ENCODE peak calls at places on chromosomes 2 and 18, in five cellular contexts. D is adipocyte, Z is dorsolateral prefrontal cortex, P is tibial artery, M is BE2C. H is an unnamed sample. For H3K27me3, the result is how much of the 10 kb centered on the place peaks cover.

GRCh38 chr2:198322275-198322674 is 517.9 kb downstream of the PLCL1 start:
- DNase-seq in D (no peak), Z (no peak), P (no peak), M (peak), H (no peak)

GRCh38 chr2:50143822-50144575 is 887.9 kb downstream of the NRXN1 start:
- DNase-seq in D (peak), Z (peak), P (no peak), M (peak), H (peak)

GRCh38 chr2:24831216-24831615 is 38.0 kb downstream of the CENPO start:
- DNase-seq in D (no peak), Z (no peak), P (peak), M (no peak), H (no peak)

GRCh38 chr2:63698825-63699548 is 110.2 kb downstream of the MDH1 start:
- DNase-seq in D (peak), Z (no peak), P (peak), M (peak), H (peak)

GRCh38 chr2:240558229-240558885 is 569 bp upstream of the ANKMY1 start:
- DNase-seq in D (no peak), Z (no peak), P (no peak), M (no peak), H (no peak)

GRCh38 chr2:9423922-9424272 is 443 bp downstream of the CPSF3 start:
- DNase-seq in D (no peak), Z (no peak), P (no peak), M (no peak), H (peak)

GRCh38 chr2:109371481-109372170 is 242.1 kb downstream of the SEPTIN10 start:
- DNase-seq in D (no peak), Z (no peak), P (no peak), M (no peak), H (no peak)

GRCh38 chr2:160932960-160933359 is 227.3 kb upstream of the TANK start:
- DNase-seq in D (peak), Z (no peak), P (no peak), M (no peak), H (no peak)

GRCh38 chr2:43288417-43289305 is 62.3 kb upstream of the ZFP36L2 start:
- DNase-seq in D (no peak), Z (no peak), P (no peak), M (no peak), H (no peak)

GRCh38 chr2:126399001-126399400 is 257.0 kb upstream of the GYPC start:
- DNase-seq in D (no peak), Z (no peak), P (no peak), M (no peak), H (peak)

GRCh38 chr2:12998701-12999100 is 282.0 kb downstream of the TRIB2 start:
- DNase-seq in D (no peak), Z (no peak), P (no peak), M (no peak), H (no peak)

GRCh38 chr18:13222371-13223281 is 4.1 kb downstream of the LDLRAD4 start:
- DNase-seq in D (no peak), Z (peak), P (peak), M (peak), H (no peak)

GRCh38 chr2:171522057-171522803 is at the start of gene CYBRD1:
- DNase-seq in D (peak), Z (peak), P (peak), M (peak), H (peak)

GRCh38 chr18:6607348-6607747 is 122.2 kb upstream of the ARHGAP28 start:
- DNase-seq in D (no peak), Z (peak), P (no peak), M (no peak), H (no peak)

GRCh38 chr18:55234366-55235093 is 275.3 kb upstream of the CCDC68 start:
- DNase-seq in D (peak), Z (peak), P (peak), M (peak), H (peak)

GRCh38 chr2:231348703-231349373 is 46.7 kb upstream of the B3GNT7 start:
- DNase-seq in D (no peak), Z (no peak), P (peak), M (no peak), H (no peak)

GRCh38 chr2:20217041-20217970 is 7.6 kb downstream of the SDC1 start:
- DNase-seq in D (no peak), Z (no peak), P (no peak), M (no peak), H (no peak)

GRCh38 chr2:102485151-102485769 is 12.2 kb downstream of the SLC9A4 start:
- DNase-seq in D (no peak), Z (no peak), P (no peak), M (no peak), H (no peak)

GRCh38 chr2:120896904-120897303 is 161.2 kb downstream of the GLI2 start:
- DNase-seq in D (no peak), Z (no peak), P (no peak), M (no peak), H (no peak)

GRCh38 chr18:69067048-69067447 is 269.2 kb downstream of the CCDC102B start:
- DNase-seq in D (no peak), Z (no peak), P (no peak), M (no peak), H (no peak)

GRCh38 chr2:233084488-233084887 is 24.3 kb downstream of the INPP5D start:
- DNase-seq in D (no peak), Z (no peak), P (peak), M (no peak), H (no peak)

GRCh38 chr2:105734762-105735538 is 9.8 kb upstream of the NCK2 start:
- DNase-seq in D (peak), Z (no peak), P (no peak), M (no peak), H (no peak)

GRCh38 chr18:74255022-74255658 is 36.6 kb downstream of the CYB5A start:
- DNase-seq in D (no peak), Z (no peak), P (no peak), M (peak), H (no peak)

GRCh38 chr2:141605163-141605562 is 525.7 kb downstream of the LRP1B start:
- DNase-seq in D (no peak), Z (no peak), P (no peak), M (no peak), H (no peak)

GRCh38 chr2:35343135-35343534 is 1012.4 kb upstream of the CRIM1 start:
- DNase-seq in D (no peak), Z (no peak), P (no peak), M (peak), H (no peak)

GRCh38 chr2:55112229-55113016 is 62.2 kb upstream of the RTN4 start:
- DNase-seq in D (peak), Z (peak), P (peak), M (peak), H (peak)

GRCh38 chr2:101305044-101305443 is 3.5 kb downstream of the RNF149 start:
- DNase-seq in D (no peak), Z (no peak), P (no peak), M (no peak), H (no peak)

GRCh38 chr2:239436076-239436475 is 35.3 kb upstream of the HDAC4 start:
- DNase-seq in D (no peak), Z (no peak), P (no peak), M (no peak), H (no peak)

GRCh38 chr2:8445580-8445979 is 236.3 kb upstream of the ID2 start:
- DNase-seq in D (no peak), Z (no peak), P (no peak), M (no peak), H (no peak)

GRCh38 chr2:9975328-9975727 is 23.8 kb downstream of the GRHL1 start:
- DNase-seq in D (no peak), Z (no peak), P (no peak), M (no peak), H (no peak)

GRCh38 chr2:38315707-38316333 is 61.3 kb downstream of the ATL2 start:
- DNase-seq in D (peak), Z (no peak), P (no peak), M (no peak), H (peak)

GRCh38 chr2:138373993-138374408 is 127.6 kb upstream of the SPOPL start:
- DNase-seq in D (peak), Z (no peak), P (no peak), M (peak), H (peak)

GRCh38 chr18:44740000-44740399 is 59.3 kb downstream of the SETBP1 start:
- DNase-seq in D (no peak), Z (no peak), P (no peak), M (no peak), H (no peak)

GRCh38 chr2:197677056-197677455 is 1.7 kb upstream of the RFTN2 start:
- DNase-seq in D (no peak), Z (no peak), P (no peak), M (no peak), H (no peak)

GRCh38 chr2:65450395-65450794 is 18.0 kb upstream of the SPRED2 start:
- DNase-seq in D (no peak), Z (no peak), P (no peak), M (no peak), H (no peak)

GRCh38 chr2:158575051-158575635 is 118.4 kb downstream of the PKP4 start:
- DNase-seq in D (peak), Z (no peak), P (no peak), M (no peak), H (no peak)

GRCh38 chr2:213644926-213645325 is 360.7 kb downstream of the SPAG16 start:
- DNase-seq in D (no peak), Z (no peak), P (no peak), M (no peak), H (no peak)

GRCh38 chr18:77339093-77339492 is 89.4 kb downstream of the GALR1 start:
- DNase-seq in D (no peak), Z (no peak), P (no peak), M (no peak), H (no peak)

GRCh38 chr2:140436956-140437355 is 1656.8 kb upstream of the NXPH2 start:
- DNase-seq in D (no peak), Z (no peak), P (no peak), M (no peak), H (peak)

GRCh38 chr2:2229898-2230817 is 100.9 kb downstream of the MYT1L start:
- DNase-seq in D (no peak), Z (peak), P (no peak), M (peak), H (no peak)

GRCh38 chr2:217067787-217068186 is 207.9 kb upstream of the TNP1 start:
- DNase-seq in D (no peak), Z (no peak), P (no peak), M (no peak), H (no peak)

GRCh38 chr2:217070043-217070430 is 210.2 kb upstream of the TNP1 start:
- DNase-seq in D (no peak), Z (no peak), P (no peak), M (no peak), H (no peak)

GRCh38 chr2:217070611-217071010 is 210.7 kb upstream of the TNP1 start:
- DNase-seq in D (no peak), Z (no peak), P (no peak), M (no peak), H (no peak)

GRCh38 chr2:217068677-217069250 is 208.9 kb upstream of the TNP1 start:
- DNase-seq in D (no peak), Z (no peak), P (no peak), M (no peak), H (no peak)

DNA sequence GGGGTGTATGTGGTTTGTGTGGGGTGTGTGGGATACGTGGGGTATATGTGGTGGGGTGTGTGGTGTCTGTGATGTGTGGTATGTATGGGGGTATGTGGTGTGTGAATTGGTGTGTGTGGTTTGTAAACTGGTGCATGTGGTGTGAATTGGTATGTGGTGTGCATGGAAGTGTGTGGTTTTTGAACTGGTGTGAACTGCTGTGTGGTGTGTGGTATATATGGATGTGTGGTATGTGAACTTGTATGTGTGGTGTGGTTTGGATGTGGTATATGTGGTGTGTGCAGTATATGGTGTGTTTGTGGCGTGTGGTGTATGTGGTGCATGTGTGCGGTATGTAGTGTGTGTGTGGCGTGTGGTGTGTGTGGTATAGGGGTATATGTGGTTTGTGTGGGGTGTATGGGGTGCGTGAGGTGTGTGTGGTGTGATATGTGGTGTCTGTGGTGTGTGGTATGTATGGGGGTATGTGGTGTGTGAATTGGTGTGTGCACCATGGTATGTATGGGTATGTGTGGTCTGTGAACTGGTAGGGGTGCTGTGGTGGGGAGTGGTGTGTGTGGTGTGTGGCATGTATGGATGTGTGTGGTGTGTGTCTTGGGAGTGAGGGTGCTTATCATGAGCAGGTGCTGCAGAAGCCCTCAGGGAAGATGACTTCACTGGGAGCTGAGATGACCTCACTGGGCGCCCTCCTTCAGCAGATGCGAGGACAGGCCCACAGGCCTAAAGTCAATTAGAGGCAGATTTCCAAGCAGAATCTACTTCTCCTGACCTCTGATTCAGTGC is 209.6 kb upstream of the TNP1 start:
- DNase-seq in D (no peak), Z (no peak), P (no peak), M (peak), H (no peak)
- H3K27me3 ChIP-seq in D (under half), Z (under half), P (under half), M (under half), H (under half)

GRCh38 chr2:219020604-219021365 is 20.5 kb downstream of the CFAP65 start:
- DNase-seq in D (peak), Z (no peak), P (no peak), M (peak), H (no peak)
- H3K27me3 ChIP-seq in D (half or more), Z (under half), P (under half), M (under half), H (under half)

DNA sequence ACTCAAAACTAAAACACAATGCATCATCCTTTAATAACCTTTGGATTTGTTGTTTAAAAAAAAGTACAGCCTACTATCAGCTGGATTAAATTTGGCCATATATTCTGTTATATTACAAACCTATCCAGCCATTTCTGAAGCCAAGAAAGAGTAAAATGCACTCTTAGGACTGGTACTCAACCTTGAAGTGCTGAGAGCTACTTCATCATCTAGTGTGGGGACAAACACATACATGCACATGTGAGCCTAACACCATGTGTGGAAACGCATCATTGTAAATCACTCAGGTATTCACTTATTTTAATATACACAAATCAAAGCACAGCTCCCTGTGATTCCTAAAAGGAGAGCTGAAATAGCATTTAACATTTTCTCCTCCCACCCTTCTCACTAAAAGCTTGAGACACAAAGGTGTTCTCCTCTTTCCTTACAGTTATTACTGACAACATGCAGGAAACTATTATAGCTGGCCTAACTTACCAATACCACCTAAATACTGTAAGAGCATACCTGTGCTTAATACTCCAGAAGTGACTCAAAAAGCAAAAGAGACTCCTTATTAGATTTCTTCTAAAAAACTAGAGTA is 7.5 kb downstream of the BAZ2B start:
- DNase-seq in D (no peak), Z (no peak), P (no peak), M (no peak), H (no peak)
- H3K27me3 ChIP-seq in D (under half), Z (under half), P (under half), M (under half), H (under half)

GRCh38 chr2:188477564-188478086 is 186.0 kb downstream of the GULP1 start:
- DNase-seq in D (no peak), Z (no peak), P (no peak), M (no peak), H (no peak)
- H3K27me3 ChIP-seq in D (under half), Z (under half), P (under half), M (under half), H (under half)

GRCh38 chr2:72913531-72914225 is 3.6 kb upstream of the EMX1 start:
- DNase-seq in D (no peak), Z (no peak), P (no peak), M (no peak), H (peak)

GRCh38 chr2:72916743-72917137 is 579 bp upstream of the EMX1 start:
- DNase-seq in D (no peak), Z (no peak), P (peak), M (no peak), H (no peak)

GRCh38 chr2:72914226-72915075 is 2.9 kb upstream of the EMX1 start:
- DNase-seq in D (no peak), Z (no peak), P (peak), M (no peak), H (no peak)

GRCh38 chr2:72915907-72916742 is 1.2 kb upstream of the EMX1 start:
- DNase-seq in D (peak), Z (no peak), P (peak), M (peak), H (peak)

DNA sequence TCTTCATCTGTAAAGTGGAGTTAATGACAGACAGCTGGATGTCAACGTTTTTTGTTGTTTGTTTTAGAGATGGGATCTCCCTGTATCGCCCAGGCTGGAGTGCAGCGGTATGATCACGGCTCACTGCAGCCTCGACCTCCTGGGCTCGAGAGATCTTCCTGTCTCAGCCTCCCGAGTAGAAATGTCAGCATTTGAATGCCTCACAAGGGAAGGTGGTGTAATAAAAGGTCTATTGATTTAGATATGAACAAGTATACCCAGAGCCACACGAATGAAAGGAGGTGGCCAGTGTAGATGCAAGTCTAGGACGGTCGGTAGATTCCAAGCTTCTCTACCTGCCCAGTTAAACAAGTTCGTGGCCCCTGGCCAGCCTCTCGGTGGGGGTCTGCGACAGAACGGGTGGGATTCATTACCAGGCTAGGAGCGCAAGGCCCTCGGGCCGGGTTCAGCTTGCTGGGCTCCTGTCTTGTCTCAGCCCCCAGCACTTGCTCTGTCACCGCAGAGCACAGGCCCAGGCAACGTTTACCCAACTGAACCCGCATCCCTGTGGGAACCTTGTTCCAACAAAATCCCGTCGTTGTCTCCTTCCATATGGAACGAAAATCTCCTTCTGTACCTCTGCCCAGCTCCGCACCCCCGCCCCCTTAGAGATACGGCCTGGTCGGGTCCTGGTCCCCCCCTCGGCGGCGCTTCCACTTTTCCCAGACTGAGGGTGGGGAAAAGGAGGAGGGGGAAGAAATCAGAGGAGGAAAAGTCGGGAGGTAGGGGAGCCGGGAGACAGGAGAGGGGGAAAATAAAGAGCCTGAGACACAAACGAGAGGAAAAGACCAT is 2.0 kb upstream of the EMX1 start:
- DNase-seq in D (no peak), Z (no peak), P (peak), M (no peak), H (no peak)
- H3K27me3 ChIP-seq in D (half or more), Z (half or more), P (half or more), M (half or more), H (under half)

DNA sequence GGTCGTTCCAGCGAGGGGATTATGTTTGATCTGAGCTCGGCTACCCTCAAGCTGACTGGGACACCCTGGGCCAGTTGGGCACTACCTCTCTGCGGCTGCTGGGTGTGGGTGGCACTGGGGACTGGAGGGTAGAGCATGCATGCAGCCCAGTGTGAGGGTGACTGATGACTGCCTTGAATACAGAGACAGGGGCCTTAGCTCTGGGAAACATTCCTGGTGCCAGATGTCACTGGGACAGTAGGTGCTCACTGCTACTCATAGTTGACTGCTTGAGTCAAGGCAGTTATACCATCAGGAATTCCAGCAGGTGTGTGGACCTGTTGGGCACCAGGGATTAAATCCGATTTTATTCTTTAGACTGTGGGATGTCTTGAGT is 33.6 kb upstream of the ATP6V1B1 start:
- DNase-seq in D (no peak), Z (no peak), P (no peak), M (peak), H (no peak)
- H3K27me3 ChIP-seq in D (under half), Z (half or more), P (half or more), M (under half), H (under half)

GRCh38 chr2:153872311-153873061 is 764 bp downstream of the GALNT13 start:
- DNase-seq in D (no peak), Z (peak), P (no peak), M (peak), H (peak)
- H3K27me3 ChIP-seq in D (under half), Z (under half), P (under half), M (under half), H (under half)